ENCODE peak calls at places on chromosomes 3 and 15, in five cellular contexts. E is IMR-90, U is hepatocyte, P is body of pancreas, O is endothelial cell. T is an unnamed sample.
A peak's percentile ranks its signal among the peaks of the same experiment; 100 is the strongest.

GRCh38 chr3:185992801-185993467 is 55.1 kb upstream of the TRA2B start:
- DNase-seq in E (peak; percentile 58), U (no peak), P (peak; percentile 27), O (no peak), T (peak; percentile 56)

GRCh38 chr3:143185401-143185800 is 65.8 kb downstream of the CHST2 start:
- DNase-seq in E (no peak), U (no peak), P (no peak), O (no peak), T (no peak)

GRCh38 chr15:74631408-74631807 is 15.8 kb downstream of the CLK3 start:
- DNase-seq in E (no peak), U (no peak), P (no peak), O (no peak), T (no peak)

GRCh38 chr3:123559040-123559861 is 25.6 kb downstream of the HACD2 start:
- DNase-seq in E (peak; percentile 64), U (peak; percentile 82), P (peak; percentile 32), O (peak; percentile 13), T (peak; percentile 41)

GRCh38 chr3:188557230-188557629 is 403.3 kb downstream of the LPP start:
- DNase-seq in E (no peak), U (no peak), P (no peak), O (no peak), T (no peak)

GRCh38 chr15:36658321-36658720 is 78.9 kb downstream of the CDIN1 start:
- DNase-seq in E (peak; percentile 17), U (no peak), P (no peak), O (no peak), T (peak; percentile 49)

GRCh38 chr3:11059090-11059798 is 66.7 kb downstream of the SLC6A1 start:
- DNase-seq in E (peak; percentile 70), U (peak; percentile 78), P (peak; percentile 41), O (peak; percentile 77), T (peak; percentile 73)

GRCh38 chr15:69035205-69035917 is 20.9 kb downstream of the NOX5 start:
- DNase-seq in E (no peak), U (peak; percentile 43), P (no peak), O (peak; percentile 54), T (peak; percentile 15)

GRCh38 chr3:108565506-108565905 is 23.7 kb downstream of the CIP2A start:
- DNase-seq in E (no peak), U (no peak), P (no peak), O (no peak), T (no peak)

GRCh38 chr3:71109241-71109976 is 474.1 kb downstream of the FOXP1 start:
- DNase-seq in E (peak; percentile 90), U (no peak), P (no peak), O (no peak), T (peak; percentile 80)

GRCh38 chr3:122200681-122201080 is 17.2 kb downstream of the CASR start:
- DNase-seq in E (no peak), U (no peak), P (no peak), O (no peak), T (no peak)

GRCh38 chr15:52291204-52291603 is 4.4 kb downstream of the MYO5C start:
- DNase-seq in E (no peak), U (no peak), P (no peak), O (no peak), T (no peak)

GRCh38 chr15:52294881-52295420 is 653 bp downstream of the MYO5C start:
- DNase-seq in E (no peak), U (peak; percentile 22), P (no peak), O (peak; percentile 21), T (no peak)

GRCh38 chr15:52290329-52290728 is 5.3 kb downstream of the MYO5C start:
- DNase-seq in E (no peak), U (no peak), P (no peak), O (no peak), T (no peak)

GRCh38 chr15:52290800-52291199 is 4.8 kb downstream of the MYO5C start:
- DNase-seq in E (no peak), U (no peak), P (no peak), O (no peak), T (no peak)

GRCh38 chr15:52292780-52293392 is 2.7 kb downstream of the MYO5C start:
- DNase-seq in E (no peak), U (no peak), P (peak; percentile 61), O (no peak), T (no peak)
- TF ChIP-seq CTCF in E (no peak), U (no peak), P (no peak), O (no peak), T (no peak)

GRCh38 chr3:102235679-102236078 is 199.1 kb upstream of the ZPLD1 start:
- DNase-seq in E (peak; percentile 27), U (peak; percentile 11), P (no peak), O (no peak), T (no peak)
- TF ChIP-seq CTCF in E (peak; percentile 60), U (peak; percentile 40), P (no peak), O (no peak), T (peak; percentile 44)

GRCh38 chr3:65787827-65788226 is 250.9 kb downstream of the MAGI1 start:
- DNase-seq in E (no peak), U (no peak), P (no peak), O (no peak), T (no peak)

GRCh38 chr3:65787340-65787739 is 251.4 kb downstream of the MAGI1 start:
- DNase-seq in E (no peak), U (no peak), P (no peak), O (no peak), T (no peak)

GRCh38 chr3:65786891-65787290 is 251.8 kb downstream of the MAGI1 start:
- DNase-seq in E (no peak), U (no peak), P (no peak), O (no peak), T (no peak)

GRCh38 chr3:65783117-65783516 is 255.6 kb downstream of the MAGI1 start:
- DNase-seq in E (peak; percentile 11), U (no peak), P (no peak), O (no peak), T (no peak)

GRCh38 chr3:65785065-65785645 is 253.6 kb downstream of the MAGI1 start:
- DNase-seq in E (peak; percentile 80), U (peak; percentile 78), P (no peak), O (peak; percentile 8), T (peak; percentile 37)
- TF ChIP-seq CTCF in E (peak; percentile 82), U (peak; percentile 72), P (peak; percentile 72), O (peak; percentile 89), T (peak; percentile 96)

GRCh38 chr15:73052679-73053397 is 575 bp downstream of the NEO1 start:
- DNase-seq in E (peak; percentile 38), U (peak; percentile 76), P (peak; percentile 48), O (peak; percentile 73), T (no peak)
- TF ChIP-seq CTCF in E (no peak), U (peak; percentile 43), P (no peak), O (no peak), T (peak; percentile 48)

GRCh38 chr3:134852893-134853351 is 57.9 kb downstream of the EPHB1 start:
- DNase-seq in E (no peak), U (no peak), P (no peak), O (no peak), T (no peak)
- TF ChIP-seq CTCF in E (no peak), U (no peak), P (no peak), O (no peak), T (no peak)

GRCh38 chr3:141414141-141414689 is 45.9 kb downstream of the ZBTB38 start:
- DNase-seq in E (no peak), U (no peak), P (peak; percentile 55), O (no peak), T (no peak)
- TF ChIP-seq CTCF in E (no peak), U (no peak), P (no peak), O (no peak), T (no peak)

GRCh38 chr3:115169808-115170207 is 22.7 kb upstream of the ZBTB20 start:
- DNase-seq in E (no peak), U (no peak), P (no peak), O (no peak), T (no peak)
- TF ChIP-seq CTCF in E (peak; percentile 44), U (peak; percentile 43), P (peak; percentile 37), O (peak; percentile 19), T (peak; percentile 75)